ENCODE peak calls at places on chromosome 7, in four cellular contexts. U is caudate nucleus, K is left lobe of liver, C is Peyer's patch. X is an unnamed sample.

GRCh38 chr7:2609001-2609411 is 22.8 kb upstream of the TTYH3 start:
- DNase-seq in C (peak), K (no peak), U (no peak), X (no peak)

GRCh38 chr7:78264105-78264504 is 465.5 kb downstream of the PHTF2 start:
- DNase-seq in U (no peak), K (no peak), C (no peak), X (no peak)

GRCh38 chr7:117675519-117676137 is 195.8 kb downstream of the CFTR start:
- DNase-seq in U (no peak), K (no peak), C (no peak), X (no peak)

GRCh38 chr7:48387916-48388315 is 216.7 kb downstream of the ABCA13 start:
- DNase-seq in C (no peak), K (no peak), U (no peak), X (no peak)

GRCh38 chr7:44172803-44173424 is 16.3 kb downstream of the GCK start:
- DNase-seq in K (no peak), U (no peak), C (no peak), X (no peak)

GRCh38 chr7:13240349-13240748 is 552.9 kb downstream of the ARL4A start:
- DNase-seq in U (no peak), K (no peak), C (no peak), X (no peak)

GRCh38 chr7:74334026-74334425 is 44.8 kb downstream of the CLIP2 start:
- DNase-seq in C (no peak), U (no peak), K (no peak), X (no peak)

GRCh38 chr7:105009667-105010537 is 4.1 kb upstream of the KMT2E start:
- DNase-seq in U (no peak), K (no peak), C (no peak), X (no peak)